ENCODE peak calls at places on chromosomes 11 and 22, in four cellular contexts. K, P, Q and B are unnamed samples.

GRCh38 chr11:119055901-119056300 is 1.1 kb downstream of the HYOU1 start:
- DNase-seq in K (peak), P (peak), Q (no peak), B (no peak)

GRCh38 chr11:115226556-115226955 is 277.7 kb downstream of the CADM1 start:
- DNase-seq in K (no peak), P (no peak), Q (no peak), B (no peak)

GRCh38 chr11:2513441-2513840 is 68.6 kb downstream of the KCNQ1 start:
- DNase-seq in K (no peak), P (no peak), Q (no peak), B (peak)

GRCh38 chr11:86481399-86481798 is 106.7 kb downstream of the CCDC81 start:
- DNase-seq in K (no peak), P (no peak), Q (no peak), B (no peak)

GRCh38 chr11:1497600-1497999 is 11.0 kb upstream of the MOB2 start:
- DNase-seq in K (no peak), P (no peak), Q (no peak), B (no peak)

GRCh38 chr22:33971561-33971961 is 51.3 kb upstream of the LARGE1 start:
- DNase-seq in K (no peak), P (no peak), Q (no peak), B (no peak)

GRCh38 chr11:44624761-44625221 is 59.3 kb downstream of the CD82 start:
- DNase-seq in K (no peak), P (no peak), Q (no peak), B (no peak)

GRCh38 chr22:49765951-49766350 is 61.7 kb downstream of the BRD1 start:
- DNase-seq in K (no peak), P (no peak), Q (no peak), B (no peak)

GRCh38 chr11:1469911-1470680 is 16.5 kb downstream of the MOB2 start:
- DNase-seq in K (no peak), P (no peak), Q (no peak), B (no peak)

GRCh38 chr11:111733009-111733408 is 33.2 kb downstream of the PPP2R1B start:
- DNase-seq in K (no peak), P (no peak), Q (no peak), B (no peak)

GRCh38 chr11:69000831-69001245 is 12.2 kb downstream of the MRGPRF start:
- DNase-seq in K (no peak), P (no peak), Q (no peak), B (no peak)

GRCh38 chr22:16955678-16956210 is 52.3 kb downstream of the GAB4 start:
- DNase-seq in K (no peak), P (no peak), Q (no peak), B (no peak)

GRCh38 chr11:1193326-1194230 is 29.3 kb upstream of the MUC5B start:
- DNase-seq in K (no peak), P (no peak), Q (no peak), B (no peak)

GRCh38 chr11:75275581-75275980 is 35.0 kb downstream of the TPBGL start:
- DNase-seq in K (peak), P (no peak), Q (no peak), B (no peak)
- TF ChIP-seq SPI1 in K (peak), P (no peak), Q (no peak), B (peak)

GRCh38 chr22:41203118-41203517 is 2.0 kb upstream of the L3MBTL2 start:
- DNase-seq in K (no peak), P (no peak), Q (no peak), B (no peak)

GRCh38 chr22:41193829-41194228 is 11.3 kb upstream of the L3MBTL2 start:
- DNase-seq in K (no peak), P (no peak), Q (no peak), B (no peak)

GRCh38 chr22:41197046-41197807 is 7.9 kb upstream of the L3MBTL2 start:
- DNase-seq in K (peak), P (peak), Q (no peak), B (peak)

GRCh38 chr22:41201146-41201545 is 4.0 kb upstream of the L3MBTL2 start:
- DNase-seq in K (peak), P (no peak), Q (no peak), B (no peak)

GRCh38 chr22:41197808-41198585 is 7.1 kb upstream of the L3MBTL2 start:
- DNase-seq in K (peak), P (peak), Q (no peak), B (no peak)
- TF ChIP-seq SPI1 in K (no peak), P (no peak), Q (no peak), B (no peak)

DNA sequence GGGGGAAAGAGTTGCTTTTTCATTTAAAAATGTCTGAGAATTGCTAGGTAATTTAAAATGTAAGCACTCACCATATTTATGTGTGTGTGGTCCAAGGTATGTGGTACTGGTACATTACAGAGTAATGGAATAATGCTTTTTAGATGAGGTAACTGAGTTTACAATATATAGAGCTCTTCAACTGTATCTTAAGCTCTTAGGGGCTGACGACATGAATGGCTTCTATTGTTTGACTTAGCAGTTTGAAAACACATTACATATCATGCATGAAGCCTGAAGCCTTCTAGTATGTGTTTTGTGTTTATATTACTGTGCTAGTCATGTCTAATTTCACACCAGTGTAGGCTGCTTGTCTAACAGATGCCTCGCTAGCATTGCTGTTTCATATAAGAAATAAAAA is 37.1 kb downstream of the GAS2 start:
- DNase-seq in K (no peak), P (no peak), Q (no peak), B (no peak)
- TF ChIP-seq SPI1 in K (no peak), P (no peak), Q (no peak), B (no peak)

GRCh38 chr11:110075822-110076208 is 17.4 kb upstream of the ZC3H12C start:
- DNase-seq in K (no peak), P (no peak), Q (no peak), B (no peak)

GRCh38 chr11:110078923-110079544 is 14.2 kb upstream of the ZC3H12C start:
- DNase-seq in K (no peak), P (no peak), Q (no peak), B (no peak)

GRCh38 chr11:110076388-110076965 is 16.7 kb upstream of the ZC3H12C start:
- DNase-seq in K (no peak), P (peak), Q (no peak), B (no peak)

GRCh38 chr11:110077866-110078325 is 15.3 kb upstream of the ZC3H12C start:
- DNase-seq in K (no peak), P (peak), Q (peak), B (no peak)

DNA sequence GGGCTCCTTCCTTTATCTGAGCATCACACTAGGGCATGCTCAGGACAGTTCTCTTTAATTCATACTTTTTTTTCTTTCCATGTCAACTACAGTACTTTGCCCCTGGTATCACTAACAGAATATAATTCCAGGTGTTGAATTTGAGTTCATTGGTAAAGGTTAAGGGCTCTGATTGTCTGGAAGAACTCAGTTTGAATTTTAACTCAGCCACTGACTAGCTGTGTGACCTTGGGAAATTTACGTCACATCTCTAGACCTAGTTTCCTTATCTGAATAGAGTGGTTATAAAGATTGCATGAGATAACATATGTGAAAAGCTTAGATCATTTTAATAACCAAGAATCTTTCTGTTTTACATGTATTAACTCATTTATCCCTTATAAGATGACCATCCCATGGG is 15.9 kb upstream of the ZC3H12C start:
- DNase-seq in K (no peak), P (no peak), Q (no peak), B (no peak)
- TF ChIP-seq SPI1 in K (no peak), P (no peak), Q (no peak), B (no peak)